ENCODE peak calls at places on chromosomes 16 and 17, in five cellular contexts. U, X, T, M and J are unnamed samples.

GRCh38 chr16:4319454-4319853 is 3.6 kb downstream of the GLIS2 start:
- DNase-seq in U (peak), X (no peak), T (peak), M (no peak), J (no peak)

GRCh38 chr16:55521792-55522191 is 12.9 kb downstream of the LPCAT2 start:
- DNase-seq in U (no peak), X (no peak), T (no peak), M (no peak), J (no peak)

GRCh38 chr16:73616186-73616585 is 568.3 kb upstream of the ZFHX3 start:
- DNase-seq in U (peak), X (no peak), T (no peak), M (no peak), J (no peak)

GRCh38 chr17:43755389-43755875 is 3.2 kb downstream of the SOST start:
- DNase-seq in U (peak), X (no peak), T (no peak), M (no peak), J (no peak)

GRCh38 chr17:21278304-21279197 is 6.0 kb upstream of the MAP2K3 start:
- DNase-seq in U (peak), X (no peak), T (peak), M (no peak), J (peak)

GRCh38 chr16:78695371-78695770 is 595.9 kb downstream of the WWOX start:
- DNase-seq in U (no peak), X (no peak), T (no peak), M (no peak), J (peak)

GRCh38 chr17:50892101-50892776 is 26.1 kb upstream of the TOB1 start:
- DNase-seq in U (no peak), X (no peak), T (peak), M (no peak), J (no peak)

GRCh38 chr16:138049-138417 is 440 bp downstream of the NPRL3 start:
- DNase-seq in U (no peak), X (no peak), T (no peak), M (no peak), J (no peak)

GRCh38 chr16:49928176-49928892 is 72.4 kb upstream of the ZNF423 start:
- DNase-seq in U (no peak), X (no peak), T (no peak), M (no peak), J (no peak)

GRCh38 chr17:56109811-56110210 is 43.5 kb upstream of the ANKFN1 start:
- DNase-seq in U (no peak), X (no peak), T (no peak), M (no peak), J (no peak)

GRCh38 chr17:60322056-60322387 is 69.9 kb downstream of the USP32 start:
- DNase-seq in U (no peak), X (no peak), T (no peak), M (no peak), J (no peak)

GRCh38 chr17:8823279-8823678 is 24.1 kb upstream of the MFSD6L start:
- DNase-seq in U (no peak), X (no peak), T (no peak), M (no peak), J (no peak)

GRCh38 chr16:14050297-14051027 is 20.7 kb upstream of the MRTFB start:
- DNase-seq in U (peak), X (no peak), T (no peak), M (no peak), J (peak)

GRCh38 chr16:57039148-57039812 is 49.9 kb downstream of the NLRC5 start:
- DNase-seq in U (no peak), X (no peak), T (no peak), M (no peak), J (no peak)

GRCh38 chr16:30005341-30006094 is 5.3 kb downstream of the DOC2A start:
- DNase-seq in U (peak), X (no peak), T (peak), M (no peak), J (peak)

GRCh38 chr17:46922804-46923635 is at the start of gene GOSR2:
- DNase-seq in U (peak), X (peak), T (peak), M (peak), J (peak)

GRCh38 chr17:66348605-66349165 is 46.3 kb downstream of the PRKCA start:
- DNase-seq in U (peak), X (no peak), T (peak), M (no peak), J (peak)

GRCh38 chr17:37710344-37710886 is 34.4 kb downstream of the HNF1B start:
- DNase-seq in U (peak), X (no peak), T (peak), M (no peak), J (no peak)

GRCh38 chr16:50394215-50394802 is 25.5 kb upstream of the BRD7 start:
- DNase-seq in U (no peak), X (no peak), T (no peak), M (no peak), J (peak)

GRCh38 chr17:58447039-58447975 is 30.0 kb upstream of the RNF43 start:
- DNase-seq in U (peak), X (no peak), T (peak), M (peak), J (peak)

GRCh38 chr16:35691057-35691456 is 2231.6 kb downstream of the TP53TG3F start:
- DNase-seq in U (no peak), X (no peak), T (no peak), M (no peak), J (no peak)

GRCh38 chr17:46059457-46059856 is 60.4 kb downstream of the STH start:
- DNase-seq in U (no peak), X (no peak), T (no peak), M (no peak), J (no peak)

GRCh38 chr16:72927199-72928088 is 120.5 kb downstream of the ZFHX3 start:
- DNase-seq in U (peak), X (no peak), T (no peak), M (peak), J (no peak)

GRCh38 chr16:87100306-87101058 is 216.7 kb downstream of the C16orf95 start:
- DNase-seq in U (no peak), X (no peak), T (no peak), M (no peak), J (no peak)

GRCh38 chr17:55303701-55304145 is 39.0 kb downstream of the HLF start:
- DNase-seq in U (no peak), X (no peak), T (no peak), M (no peak), J (peak)

GRCh38 chr17:62906881-62907280 is 59.2 kb upstream of the TANC2 start:
- DNase-seq in U (no peak), X (no peak), T (no peak), M (no peak), J (no peak)

GRCh38 chr17:58344791-58345157 is 7.2 kb downstream of the SUPT4H1 start:
- DNase-seq in U (no peak), X (no peak), T (no peak), M (no peak), J (no peak)

GRCh38 chr16:89721644-89722391 is 481 bp downstream of the ZNF276 start:
- DNase-seq in U (peak), X (no peak), T (peak), M (no peak), J (peak)

GRCh38 chr17:30543456-30543855 is 66.2 kb downstream of the GOSR1 start:
- DNase-seq in U (no peak), X (no peak), T (no peak), M (no peak), J (no peak)

GRCh38 chr17:72891627-72892026 is 200.9 kb downstream of the SLC39A11 start:
- DNase-seq in U (no peak), X (no peak), T (no peak), M (no peak), J (no peak)

GRCh38 chr16:68370921-68371651 is 60.3 kb downstream of the PRMT7 start:
- DNase-seq in U (no peak), X (no peak), T (no peak), M (no peak), J (no peak)

GRCh38 chr17:60534010-60534555 is 8.0 kb upstream of the APPBP2 start:
- DNase-seq in U (no peak), X (no peak), T (no peak), M (no peak), J (no peak)

GRCh38 chr16:19601083-19601976 is 45.8 kb downstream of the VPS35L start:
- DNase-seq in U (peak), X (no peak), T (no peak), M (no peak), J (no peak)

GRCh38 chr16:54342001-54342776 is 55.6 kb upstream of the IRX3 start:
- DNase-seq in U (peak), X (no peak), T (no peak), M (peak), J (no peak)

GRCh38 chr17:19306160-19307111 is 56.1 kb downstream of the B9D1 start:
- DNase-seq in U (no peak), X (no peak), T (peak), M (no peak), J (no peak)

GRCh38 chr17:48374650-48375230 is 55.3 kb downstream of the SKAP1 start:
- DNase-seq in U (peak), X (no peak), T (peak), M (no peak), J (no peak)

GRCh38 chr17:52604105-52604504 is 445.6 kb upstream of the CA10 start:
- DNase-seq in U (peak), X (no peak), T (no peak), M (no peak), J (no peak)

GRCh38 chr16:67305216-67306071 is 21.1 kb downstream of the KCTD19 start:
- DNase-seq in U (no peak), X (no peak), T (no peak), M (no peak), J (no peak)
- TF ChIP-seq CTCF in U (no peak), X (no peak), T (no peak), M (no peak), J (no peak)

GRCh38 chr17:2398655-2399571 is 1.9 kb downstream of the MNT start:
- DNase-seq in U (peak), X (peak), T (peak), M (no peak), J (peak)

GRCh38 chr17:2396192-2396567 is 4.7 kb downstream of the MNT start:
- DNase-seq in U (no peak), X (no peak), T (no peak), M (no peak), J (no peak)

GRCh38 chr17:2398188-2398587 is 2.7 kb downstream of the MNT start:
- DNase-seq in U (no peak), X (no peak), T (no peak), M (no peak), J (no peak)

GRCh38 chr17:2396568-2397246 is 4.2 kb downstream of the MNT start:
- DNase-seq in U (peak), X (peak), T (peak), M (no peak), J (peak)

DNA sequence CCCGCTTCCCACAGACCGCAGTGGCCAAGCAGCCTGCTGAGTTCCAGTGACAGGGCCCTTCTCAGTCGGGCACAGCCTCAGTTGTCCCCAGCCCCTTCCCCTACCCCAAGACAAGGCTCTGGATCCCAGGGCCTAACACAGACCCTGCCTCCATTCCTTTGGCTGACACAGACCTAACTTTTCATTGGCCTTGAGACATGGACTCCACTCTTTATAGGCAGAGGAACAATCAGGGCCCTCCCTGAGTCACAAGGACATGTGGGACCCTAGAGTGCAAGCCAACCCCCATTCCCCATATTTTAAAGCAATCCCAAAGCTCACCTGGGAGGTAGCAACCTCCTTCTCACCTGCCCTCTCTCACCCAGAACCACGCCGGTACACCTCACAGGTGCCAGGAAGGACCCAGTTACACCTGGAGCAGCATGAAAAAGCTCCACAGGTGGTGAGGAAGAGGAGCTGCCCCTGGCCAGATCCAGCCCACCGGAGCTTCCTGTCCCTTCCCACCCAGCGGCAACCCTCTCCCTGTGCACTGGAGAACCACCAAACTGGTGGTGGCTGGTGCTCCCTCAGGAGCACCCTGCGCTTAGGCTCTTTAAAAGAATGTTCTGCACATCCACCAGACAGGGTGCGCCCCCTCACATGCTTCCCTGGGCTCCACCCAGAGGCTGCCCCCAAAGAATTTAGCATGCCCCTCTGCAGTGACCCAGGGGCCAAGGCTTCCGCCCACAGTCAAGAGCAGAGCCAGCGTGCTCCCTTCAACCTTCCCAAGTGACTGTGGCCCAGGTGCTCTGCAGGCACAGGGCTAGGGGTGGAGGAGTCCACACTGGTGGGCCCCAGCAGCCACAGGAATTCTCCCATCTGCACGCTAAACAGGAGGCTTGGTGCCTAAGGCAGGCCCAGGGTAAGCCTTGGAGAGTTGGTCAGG is 3.4 kb downstream of the MNT start:
- DNase-seq in U (no peak), X (no peak), T (no peak), M (no peak), J (no peak)
- H3K4me3 ChIP-seq in U (peak), X (peak), T (peak), M (no peak), J (no peak)

GRCh38 chr16:82368041-82368440 is 198.0 kb upstream of the MPHOSPH6 start:
- DNase-seq in U (peak), X (no peak), T (peak), M (no peak), J (peak)
- TF ChIP-seq CTCF in U (peak), X (no peak), T (no peak), M (peak), J (peak)

GRCh38 chr17:75692976-75693375 is 25.8 kb downstream of the SAP30BP start:
- DNase-seq in U (no peak), X (no peak), T (no peak), M (no peak), J (no peak)

GRCh38 chr17:75695830-75696271 is 25.4 kb upstream of the ITGB4 start:
- DNase-seq in U (no peak), X (no peak), T (peak), M (no peak), J (no peak)

GRCh38 chr17:75693500-75694481 is 26.7 kb downstream of the SAP30BP start:
- DNase-seq in U (peak), X (peak), T (no peak), M (no peak), J (peak)

GRCh38 chr17:75694536-75694935 is 26.7 kb upstream of the ITGB4 start:
- DNase-seq in U (no peak), X (no peak), T (no peak), M (no peak), J (no peak)

DNA sequence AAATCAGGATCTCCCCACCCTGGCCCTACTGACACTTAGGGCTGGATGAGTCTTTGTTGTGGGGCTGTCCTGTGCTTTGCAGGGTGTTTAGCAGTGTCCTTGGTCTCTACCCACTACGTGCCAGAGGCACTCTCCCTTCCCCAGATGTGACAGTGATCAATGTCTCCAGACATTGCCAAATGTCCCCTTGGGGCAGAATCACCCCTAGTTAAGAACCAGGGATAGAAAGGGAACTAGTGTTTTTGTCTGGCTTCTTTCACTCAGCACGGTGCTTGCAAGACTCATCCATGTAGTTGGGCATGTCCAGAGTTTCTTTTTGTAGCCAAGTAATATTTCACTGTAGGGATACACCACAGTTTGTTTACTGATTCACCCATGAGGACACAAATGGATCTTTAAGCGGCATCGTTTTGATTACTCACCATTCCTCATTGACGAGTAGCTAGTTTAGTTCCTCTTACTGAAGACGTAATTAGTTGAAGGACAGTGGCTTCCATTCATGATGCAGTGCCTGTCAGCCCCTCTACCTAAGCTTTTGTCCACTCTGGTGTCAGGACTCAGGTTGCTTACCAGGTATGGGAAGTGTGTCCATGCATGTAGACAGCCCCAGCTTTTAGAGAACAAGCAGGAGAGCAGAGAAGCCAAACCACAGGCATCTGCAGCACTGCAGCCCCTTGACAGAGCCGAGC is 26.0 kb upstream of the ITGB4 start:
- DNase-seq in U (peak), X (no peak), T (no peak), M (peak), J (no peak)
- H3K4me3 ChIP-seq in U (no peak), X (no peak), T (no peak), M (no peak), J (no peak)

DNA sequence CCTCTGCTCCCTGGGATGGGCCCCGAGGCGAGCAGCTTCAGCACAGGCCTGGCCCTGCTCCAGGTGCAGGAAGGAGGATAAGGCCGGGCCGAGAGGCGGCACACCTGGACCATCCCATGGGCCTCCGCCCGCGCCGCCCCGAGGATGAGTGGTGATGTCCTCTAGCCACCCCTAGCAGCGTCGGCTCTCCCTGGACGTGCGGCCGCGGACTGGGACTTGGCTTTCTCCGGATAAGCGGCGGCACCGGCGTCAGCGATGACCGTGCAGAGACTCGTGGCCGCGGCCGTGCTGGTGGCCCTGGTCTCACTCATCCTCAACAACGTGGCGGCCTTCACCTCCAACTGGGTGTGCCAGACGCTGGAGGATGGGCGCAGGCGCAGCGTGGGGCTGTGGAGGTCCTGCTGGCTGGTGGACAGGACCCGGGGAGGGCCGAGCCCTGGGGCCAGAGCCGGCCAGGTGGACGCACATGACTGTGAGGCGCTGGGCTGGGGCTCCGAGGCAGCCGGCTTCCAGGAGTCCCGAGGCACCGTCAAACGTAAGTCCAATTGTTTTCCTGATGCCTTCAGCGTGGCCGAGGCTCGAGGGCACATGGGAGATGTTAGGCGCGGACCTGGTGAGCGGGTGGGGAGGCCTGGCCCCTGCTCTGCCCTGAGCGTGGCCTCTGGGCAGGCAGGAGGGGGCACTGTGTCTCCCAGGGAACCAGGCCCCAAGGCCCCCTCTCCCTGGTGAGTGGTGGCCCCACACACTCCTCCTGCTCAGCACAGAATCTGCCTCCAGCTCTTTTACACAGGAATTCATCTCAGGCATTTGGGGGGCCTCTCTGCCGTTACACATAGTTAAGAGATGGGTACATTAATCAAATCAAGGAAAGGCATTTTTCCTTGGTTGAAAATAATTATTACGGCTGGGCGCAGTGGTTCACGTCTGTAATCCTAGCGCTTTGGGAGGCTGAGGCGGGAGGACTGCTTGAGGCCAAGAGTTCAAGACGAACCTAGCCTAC is 855 bp downstream of the TMEM204 start:
- DNase-seq in U (no peak), X (no peak), T (no peak), M (no peak), J (no peak)
- TF ChIP-seq CTCF in U (no peak), X (no peak), T (no peak), M (no peak), J (no peak)

DNA sequence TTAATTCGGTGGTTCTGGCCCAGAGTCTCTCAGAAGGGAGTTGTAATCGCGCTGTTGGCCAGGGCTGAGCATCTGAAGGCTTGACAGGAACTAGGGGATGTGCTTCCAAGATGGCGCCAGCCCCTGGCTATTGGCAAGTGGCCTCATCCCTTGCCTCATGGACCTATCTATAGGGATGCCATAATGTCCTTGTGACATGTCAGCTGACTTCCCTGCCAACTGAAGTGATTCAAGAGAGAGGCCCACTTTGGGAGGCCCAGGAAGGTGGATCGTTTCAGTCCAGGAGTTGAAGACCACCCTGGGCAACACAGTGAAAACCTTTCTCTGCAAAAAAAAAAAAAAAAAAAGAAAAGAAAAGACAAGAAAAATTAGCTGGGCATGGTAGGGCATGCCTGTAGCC is 15.0 kb upstream of the C16orf87 start:
- DNase-seq in U (no peak), X (no peak), T (no peak), M (no peak), J (no peak)
- H3K4me3 ChIP-seq in U (no peak), X (no peak), T (no peak), M (no peak), J (no peak)

DNA sequence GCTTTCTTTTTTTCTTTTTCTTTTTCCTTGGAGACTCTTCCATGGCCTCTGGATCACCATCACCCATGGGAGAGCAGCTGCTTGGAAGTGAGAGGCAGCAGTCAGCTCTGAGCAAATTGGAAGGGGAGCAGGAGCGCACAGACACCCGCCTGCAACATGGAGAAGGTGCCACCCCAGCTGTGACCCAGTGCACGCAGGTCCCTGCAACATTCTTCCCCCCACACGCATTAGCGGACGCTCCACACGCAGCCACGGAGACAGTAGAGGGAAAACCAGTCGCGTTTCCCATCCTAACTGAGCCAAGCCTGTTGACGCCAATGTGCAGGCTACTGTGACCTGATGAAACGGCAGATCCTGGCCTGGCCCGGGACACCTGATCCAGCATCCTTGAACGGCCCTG is 20.4 kb upstream of the CYTH1 start:
- DNase-seq in U (no peak), X (no peak), T (no peak), M (no peak), J (no peak)
- TF ChIP-seq CTCF in U (no peak), X (no peak), T (no peak), M (no peak), J (no peak)